ENCODE peak calls at places on chromosomes 3 and 15, in five cellular contexts. O is stimulated activated CD8-positive, alpha-beta memory T cell treated with anti-CD3 and anti-CD28 coated beads, Interleukin-15, amount 100 ng/mL, for 24 hours; I is cardiac fibroblast; K is aorta; W is anterior cingulate cortex. G is an unnamed sample.

GRCh38 chr3:122824465-122825379 is 29.9 kb downstream of the SLC49A4 start:
- DNase-seq in O (no peak), I (no peak), K (no peak), W (no peak), G (peak)

GRCh38 chr15:34437687-34438086 is at the start of gene GOLGA8A:
- DNase-seq in O (peak), I (peak), K (peak), W (peak), G (peak)

GRCh38 chr3:147383617-147384016 is 22.7 kb downstream of the ZIC4 start:
- DNase-seq in O (no peak), I (no peak), K (no peak), W (no peak), G (peak)

GRCh38 chr3:100062665-100063064 is 51.6 kb downstream of the FILIP1L start:
- DNase-seq in O (no peak), I (no peak), K (no peak), W (no peak), G (no peak)

GRCh38 chr3:194205675-194206133 is 69.8 kb downstream of the HES1 start:
- DNase-seq in O (no peak), I (no peak), K (no peak), W (no peak), G (no peak)

GRCh38 chr3:49869525-49870126 is at the start of gene CAMKV:
- DNase-seq in O (no peak), I (no peak), K (no peak), W (peak), G (peak)

GRCh38 chr3:194779729-194780224 is 94.1 kb downstream of the FAM43A start:
- DNase-seq in O (no peak), I (no peak), K (no peak), W (no peak), G (peak)

GRCh38 chr3:195129644-195130492 is 141.1 kb downstream of the XXYLT1 start:
- DNase-seq in O (no peak), I (peak), K (no peak), W (no peak), G (no peak)

GRCh38 chr3:4419386-4419785 is 47.7 kb downstream of the SUMF1 start:
- DNase-seq in O (no peak), I (no peak), K (no peak), W (no peak), G (no peak)

GRCh38 chr3:63387568-63387967 is 109.5 kb downstream of the SYNPR start:
- DNase-seq in O (no peak), I (no peak), K (no peak), W (no peak), G (no peak)

GRCh38 chr3:106673926-106674569 is 703.2 kb upstream of the CCDC54 start:
- DNase-seq in O (no peak), I (no peak), K (no peak), W (no peak), G (peak)

GRCh38 chr3:154252759-154253638 is 71.3 kb downstream of the DHX36 start:
- DNase-seq in O (peak), I (peak), K (peak), W (peak), G (peak)

GRCh38 chr3:31294430-31295149 is 238.1 kb upstream of the STT3B start:
- DNase-seq in O (no peak), I (no peak), K (no peak), W (no peak), G (no peak)

GRCh38 chr3:56855856-56856538 is 54.2 kb upstream of the ARHGEF3 start:
- DNase-seq in O (no peak), I (peak), K (peak), W (peak), G (no peak)

GRCh38 chr3:171967137-171967783 is 72.1 kb upstream of the FNDC3B start:
- DNase-seq in O (no peak), I (peak), K (no peak), W (no peak), G (peak)

GRCh38 chr3:126419151-126419703 is 24.5 kb downstream of the CFAP100 start:
- DNase-seq in O (no peak), I (no peak), K (peak), W (no peak), G (no peak)